ENCODE peak calls at places on chromosome 2, in eight cellular contexts. N, L, U, Y, K, S, T and J are unnamed samples.
A peak's percentile ranks its signal among the peaks of the same experiment; 100 is the strongest.

GRCh38 chr2:133718688-133719201 is 150.5 kb upstream of the NCKAP5 start:
- DNase-seq in N (no peak), L (no peak), U (no peak), T (no peak), Y (no peak), S (no peak), K (no peak), J (peak; percentile 42)

GRCh38 chr2:108614659-108615058 is 80.4 kb downstream of the LIMS1 start:
- DNase-seq in K (no peak), U (no peak), T (no peak), N (no peak), Y (no peak), L (no peak), S (no peak), J (no peak)

GRCh38 chr2:121046335-121046734 is 238.7 kb downstream of the TFCP2L1 start:
- DNase-seq in N (no peak), U (no peak), T (no peak), K (no peak), L (no peak), S (no peak), Y (no peak), J (peak; percentile 65)

GRCh38 chr2:110103060-110103961 is 12.3 kb downstream of the MALL start:
- DNase-seq in T (no peak), K (no peak), N (no peak), U (no peak), L (no peak), Y (peak; percentile 58), S (no peak), J (no peak)

GRCh38 chr2:45275235-45275805 is 266.1 kb upstream of the SIX2 start:
- DNase-seq in U (no peak), K (no peak), S (no peak), T (no peak), Y (no peak), L (no peak), N (no peak), J (peak; percentile 80)

GRCh38 chr2:42101641-42102605 is 54.1 kb downstream of the PKDCC start:
- DNase-seq in N (no peak), K (no peak), Y (peak; percentile 81), T (peak; percentile 87), L (no peak), S (peak; percentile 52), U (peak; percentile 92), J (peak; percentile 83)

GRCh38 chr2:178418426-178418825 is 32.5 kb downstream of the PRKRA start:
- DNase-seq in K (no peak), U (no peak), S (no peak), Y (no peak), N (no peak), L (no peak), T (no peak), J (no peak)

GRCh38 chr2:71791051-71791450 is 337.7 kb downstream of the DYSF start:
- DNase-seq in U (no peak), N (no peak), T (no peak), S (no peak), K (no peak), Y (no peak), L (no peak), J (no peak)

GRCh38 chr2:36597003-36597531 is 901 bp downstream of the FEZ2 start:
- DNase-seq in N (no peak), T (no peak), Y (no peak), L (no peak), U (no peak), K (no peak), S (peak; percentile 5), J (no peak)

GRCh38 chr2:85531585-85531984 is 7.4 kb upstream of the MAT2A start:
- DNase-seq in S (no peak), N (no peak), L (no peak), K (no peak), Y (no peak), T (no peak), U (no peak), J (no peak)

GRCh38 chr2:328761-329160 is 40.9 kb upstream of the ALKAL2 start:
- DNase-seq in U (no peak), L (no peak), N (no peak), K (no peak), S (no peak), Y (no peak), T (no peak), J (no peak)

GRCh38 chr2:160363961-160364733 is 129.5 kb downstream of the RBMS1 start:
- DNase-seq in N (peak; percentile 21), T (no peak), L (no peak), S (no peak), U (no peak), Y (no peak), K (no peak), J (no peak)

GRCh38 chr2:9145109-9145751 is 61.4 kb upstream of the ASAP2 start:
- DNase-seq in Y (no peak), T (no peak), U (no peak), N (no peak), K (no peak), S (no peak), L (no peak), J (peak; percentile 60)

GRCh38 chr2:19201911-19202310 is 156.5 kb downstream of the OSR1 start:
- DNase-seq in T (no peak), L (no peak), U (no peak), Y (no peak), K (no peak), S (no peak), N (no peak), J (no peak)

GRCh38 chr2:214839464-214839863 is 30.0 kb upstream of the BARD1 start:
- DNase-seq in N (no peak), S (no peak), U (no peak), K (no peak), T (no peak), Y (no peak), L (no peak), J (no peak)

GRCh38 chr2:108620656-108621055 is 86.4 kb downstream of the LIMS1 start:
- DNase-seq in U (no peak), T (no peak), S (no peak), K (no peak), Y (no peak), N (no peak), L (no peak), J (no peak)

GRCh38 chr2:104286806-104287205 is 567.1 kb upstream of the POU3F3 start:
- DNase-seq in S (peak; percentile 63), Y (no peak), K (no peak), N (no peak), L (peak; percentile 13), U (no peak), T (no peak), J (no peak)

GRCh38 chr2:201363857-201364560 is 6.9 kb upstream of the FLACC1 start:
- DNase-seq in K (peak; percentile 9), S (peak; percentile 61), Y (no peak), T (no peak), N (peak; percentile 31), U (peak; percentile 43), L (peak; percentile 28), J (peak; percentile 51)

GRCh38 chr2:30428827-30429461 is 18.1 kb upstream of the LCLAT1 start:
- DNase-seq in U (no peak), L (no peak), Y (no peak), T (no peak), S (no peak), N (no peak), K (no peak), J (no peak)

GRCh38 chr2:217058791-217059755 is 199.2 kb upstream of the TNP1 start:
- DNase-seq in N (no peak), U (no peak), T (no peak), Y (no peak), L (no peak), S (no peak), K (no peak), J (no peak)

GRCh38 chr2:210224660-210225460 is at the start of gene ACADL:
- DNase-seq in L (peak; percentile 67), Y (peak; percentile 69), S (peak; percentile 77), N (no peak), K (no peak), U (peak; percentile 23), T (no peak), J (no peak)

GRCh38 chr2:25298776-25299431 is 42.8 kb downstream of the DNMT3A start:
- DNase-seq in Y (no peak), S (no peak), N (no peak), L (no peak), T (no peak), U (no peak), K (no peak), J (no peak)

GRCh38 chr2:223697316-223697875 is 95.2 kb upstream of the SCG2 start:
- DNase-seq in U (no peak), K (no peak), Y (no peak), T (no peak), S (no peak), L (no peak), N (no peak), J (no peak)

GRCh38 chr2:191582355-191582754 is 95.6 kb upstream of the NABP1 start:
- DNase-seq in U (no peak), K (no peak), T (no peak), L (no peak), Y (no peak), N (peak; percentile 4), S (no peak), J (peak; percentile 62)

GRCh38 chr2:217186152-217186551 is 326.3 kb upstream of the TNP1 start:
- DNase-seq in N (no peak), Y (no peak), L (no peak), K (no peak), U (no peak), S (no peak), T (no peak), J (no peak)

GRCh38 chr2:179393481-179393880 is 128.8 kb upstream of the SESTD1 start:
- DNase-seq in L (no peak), U (no peak), N (no peak), S (no peak), Y (no peak), K (no peak), T (no peak), J (no peak)

GRCh38 chr2:50872543-50872942 is 159.4 kb downstream of the NRXN1 start:
- DNase-seq in K (no peak), U (no peak), N (no peak), T (no peak), Y (no peak), L (no peak), S (peak; percentile 13), J (no peak)

GRCh38 chr2:168935810-168936581 is 34.9 kb downstream of the G6PC2 start:
- DNase-seq in K (no peak), U (no peak), L (no peak), S (no peak), N (no peak), Y (no peak), T (no peak), J (no peak)

GRCh38 chr2:127535422-127535901 is at the start of gene MYO7B:
- DNase-seq in U (no peak), K (peak; percentile 3), N (no peak), Y (no peak), S (no peak), T (no peak), L (no peak), J (no peak)

GRCh38 chr2:160584972-160585494 is 91.4 kb upstream of the RBMS1 start:
- DNase-seq in N (no peak), L (no peak), K (no peak), T (no peak), S (no peak), Y (no peak), U (no peak), J (peak; percentile 89)

GRCh38 chr2:169513926-169514325 is 4.4 kb downstream of the KLHL41 start:
- DNase-seq in L (no peak), K (no peak), Y (no peak), U (no peak), N (no peak), S (no peak), T (no peak), J (no peak)

GRCh38 chr2:152363933-152364332 is 29.0 kb downstream of the FMNL2 start:
- DNase-seq in K (no peak), T (no peak), L (no peak), S (no peak), U (no peak), Y (no peak), N (no peak), J (no peak)

GRCh38 chr2:224101820-224102630 is 62.9 kb upstream of the SERPINE2 start:
- DNase-seq in T (no peak), K (no peak), L (no peak), U (no peak), N (no peak), S (no peak), Y (no peak), J (peak; percentile 64)

GRCh38 chr2:151289972-151290335 is 486 bp upstream of the NMI start:
- DNase-seq in L (no peak), K (no peak), T (no peak), U (peak; percentile 38), Y (no peak), S (no peak), N (no peak), J (peak; percentile 46)